ENCODE peak calls at places on chromosomes 4 and X, in nine cellular contexts. M, W, N, X, A, S, D, Z and K are unnamed samples.

GRCh38 chrX:137354851-137355250 is 211.1 kb upstream of the ZIC3 start:
- DNase-seq in N (no peak), D (no peak), W (no peak), Z (no peak), X (no peak), M (no peak), S (no peak), A (no peak), K (no peak)

GRCh38 chr4:41177016-41177415 is 37.3 kb downstream of the APBB2 start:
- DNase-seq in X (no peak), W (peak; percentile 79), Z (peak; percentile 25), S (peak; percentile 89), N (peak; percentile 88), A (peak; percentile 66), M (peak; percentile 79), D (no peak), K (peak; percentile 75)

GRCh38 chr4:71231073-71231752 is 107.6 kb upstream of the SLC4A4 start:
- DNase-seq in S (peak; percentile 66), A (peak; percentile 78), X (peak; percentile 98), M (peak; percentile 51), N (peak; percentile 30), D (peak; percentile 89), Z (no peak), W (peak; percentile 30), K (peak; percentile 28)

GRCh38 chrX:45743081-45743533 is 542.4 kb upstream of the DIPK2B start:
- DNase-seq in A (peak; percentile 74), Z (no peak), D (no peak), W (peak; percentile 22), S (peak; percentile 65), X (no peak), M (peak; percentile 90), N (peak; percentile 78), K (peak; percentile 58)

GRCh38 chr4:139556735-139557505 is 901 bp upstream of the SETD7 start:
- DNase-seq in X (no peak), W (no peak), Z (peak; percentile 55), M (no peak), D (peak; percentile 95), N (peak; percentile 18), S (peak; percentile 45), A (peak; percentile 31), K (no peak)

GRCh38 chr4:94741304-94741703 is 16.5 kb upstream of the BMPR1B start:
- DNase-seq in X (no peak), Z (no peak), N (peak; percentile 34), M (peak; percentile 24), S (peak; percentile 16), W (peak; percentile 14), A (no peak), D (no peak), K (peak; percentile 89)

GRCh38 chr4:183171484-183172267 is 72.6 kb downstream of the WWC2 start:
- DNase-seq in Z (no peak), S (peak; percentile 15), A (peak; percentile 74), D (no peak), X (no peak), W (no peak), N (peak; percentile 35), M (peak; percentile 49), K (no peak)

GRCh38 chrX:50204364-50204899 is at the start of gene CCNB3:
- DNase-seq in S (peak; percentile 68), A (peak; percentile 48), D (peak; percentile 90), N (peak; percentile 79), M (peak; percentile 76), W (peak; percentile 81), X (peak; percentile 45), Z (peak; percentile 33), K (peak; percentile 69)

GRCh38 chrX:79243691-79244090 is 99.2 kb downstream of the GPR174 start:
- DNase-seq in W (no peak), A (no peak), X (no peak), Z (no peak), S (no peak), N (no peak), D (no peak), M (no peak), K (no peak)

GRCh38 chr4:179625391-179625790 is 2183.2 kb upstream of the AGA start:
- DNase-seq in A (peak; percentile 24), S (peak; percentile 95), Z (peak; percentile 2), W (peak; percentile 26), X (peak; percentile 68), D (no peak), M (peak; percentile 40), N (peak; percentile 26), K (no peak)

GRCh38 chrX:112849010-112849409 is 8.4 kb upstream of the AMOT start:
- DNase-seq in D (no peak), M (peak; percentile 36), A (no peak), W (peak; percentile 22), X (no peak), S (no peak), N (peak; percentile 5), Z (no peak), K (no peak)

GRCh38 chrX:586351-586750 is 44.2 kb upstream of the SHOX start:
- DNase-seq in W (no peak), M (no peak), X (no peak), N (no peak), D (no peak), A (no peak), S (no peak), Z (no peak), K (no peak)

GRCh38 chrX:96211953-96212352 is 472.7 kb upstream of the DIAPH2 start:
- DNase-seq in S (no peak), A (no peak), M (no peak), N (no peak), W (no peak), Z (no peak), D (no peak), X (no peak), K (no peak)

GRCh38 chr4:53782468-53782865 is 191.2 kb upstream of the LNX1 start:
- DNase-seq in D (no peak), X (no peak), M (no peak), N (peak; percentile 29), A (no peak), S (no peak), W (peak; percentile 43), Z (no peak), K (peak; percentile 60)

GRCh38 chr4:155799106-155799793 is 40.4 kb downstream of the GUCY1B1 start:
- DNase-seq in Z (no peak), D (no peak), A (no peak), S (peak; percentile 56), N (peak; percentile 12), W (no peak), X (no peak), M (peak; percentile 47), K (no peak)

GRCh38 chr4:155800685-155801343 is 42.0 kb downstream of the GUCY1B1 start:
- DNase-seq in Z (no peak), N (no peak), D (no peak), X (no peak), W (no peak), S (no peak), A (no peak), M (no peak), K (no peak)

GRCh38 chr4:155796031-155796430 is 37.2 kb downstream of the GUCY1B1 start:
- DNase-seq in S (peak; percentile 86), X (no peak), D (no peak), M (peak; percentile 35), A (peak; percentile 18), Z (no peak), N (peak; percentile 28), W (peak; percentile 31), K (no peak)

GRCh38 chr4:155802573-155802972 is 43.8 kb downstream of the GUCY1B1 start:
- DNase-seq in D (no peak), W (no peak), N (no peak), A (no peak), X (no peak), M (no peak), Z (no peak), S (peak; percentile 51), K (peak; percentile 39)

GRCh38 chr4:155799794-155800123 is 40.9 kb downstream of the GUCY1B1 start:
- DNase-seq in W (no peak), N (no peak), S (no peak), M (no peak), A (no peak), D (no peak), Z (no peak), X (no peak), K (no peak)
- H3K4me3 ChIP-seq in W (no peak overlapping the region), N (no peak overlapping the region), S (no peak overlapping the region), M (no peak overlapping the region), A (no peak overlapping the region), D (no peak overlapping the region), Z (no peak overlapping the region), X (no peak overlapping the region), K (no peak overlapping the region)

GRCh38 chr4:75289843-75290616 is 224.2 kb downstream of the RCHY1 start:
- DNase-seq in N (peak; percentile 44), Z (peak; percentile 4), D (no peak), A (peak; percentile 90), S (no peak), W (peak; percentile 12), X (no peak), M (peak; percentile 28), K (peak; percentile 54)
- TF ChIP-seq CTCF in N (peak; percentile 39), Z (peak; percentile 61), D (no peak), A (peak; percentile 52), S (peak; percentile 25), W (peak; percentile 19), X (peak; percentile 69), M (peak; percentile 32), K (peak; percentile 69)

DNA sequence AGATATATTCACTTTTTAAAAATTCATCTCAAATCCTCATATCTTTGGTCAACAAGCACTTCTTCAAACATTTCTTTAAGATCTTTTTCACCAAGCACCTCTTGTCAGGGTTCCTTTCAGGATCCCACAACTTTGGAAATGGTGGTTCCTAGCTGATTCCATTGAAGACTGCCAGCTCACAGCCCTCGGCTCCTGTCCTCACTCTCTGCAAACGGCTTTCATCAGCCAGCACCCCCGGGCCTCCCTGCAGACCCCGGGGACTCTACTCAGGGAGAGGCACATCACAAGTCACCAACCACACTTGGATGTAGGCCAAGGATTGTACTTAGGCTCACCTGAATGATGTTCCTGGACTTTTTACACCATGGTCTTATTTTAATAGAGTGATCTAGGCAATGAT is 20.0 kb downstream of the ZBTB33 start:
- DNase-seq in A (no peak), D (no peak), M (no peak), N (no peak), W (no peak), Z (no peak), S (no peak), X (no peak), K (no peak)
- H3K4me3 ChIP-seq in A (no peak overlapping the region), D (no peak overlapping the region), M (no peak overlapping the region), N (no peak overlapping the region), W (no peak overlapping the region), Z (no peak overlapping the region), S (no peak overlapping the region), X (no peak overlapping the region), K (no peak overlapping the region)

DNA sequence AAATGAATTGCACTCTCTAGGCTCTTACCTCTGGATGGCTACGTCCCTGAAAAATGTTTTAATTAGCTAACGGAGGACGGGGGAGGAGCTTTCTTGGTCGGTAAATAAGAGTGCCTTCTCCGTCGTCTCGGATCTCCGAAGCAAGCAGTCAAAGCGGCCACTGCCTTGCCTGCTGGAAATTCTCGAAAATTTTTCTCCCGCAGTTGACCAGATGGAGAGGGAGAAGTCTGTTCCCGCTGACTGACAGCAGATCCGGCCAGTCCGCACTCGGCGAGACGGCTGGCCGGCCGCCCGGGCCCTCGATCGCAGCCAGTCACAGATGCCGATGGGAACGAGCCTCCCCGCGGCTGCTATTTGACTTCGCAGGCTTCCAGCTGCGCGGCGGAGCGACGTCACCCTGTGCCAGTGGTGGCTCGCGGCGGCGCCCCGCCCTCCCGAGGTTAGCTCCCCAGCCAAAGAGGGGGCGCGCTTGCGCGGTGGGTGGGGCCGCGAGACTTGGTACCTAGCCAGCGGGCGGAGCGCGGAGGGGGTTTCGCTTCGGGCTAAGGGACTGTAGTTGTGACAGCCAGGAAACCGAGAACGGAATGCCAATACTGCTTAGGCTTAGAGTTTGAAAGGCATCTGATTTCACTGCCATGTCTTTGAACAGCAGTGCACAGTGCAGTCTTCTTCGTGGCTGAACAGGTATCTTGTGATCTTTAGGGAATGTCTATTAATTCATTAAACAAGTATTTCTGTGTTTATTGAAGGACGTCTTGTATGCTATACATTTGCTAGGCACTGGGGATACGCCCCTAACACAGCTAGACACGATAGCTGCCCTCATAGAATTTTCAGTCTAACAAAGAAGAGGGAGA is at the start of gene PPM1K:
- DNase-seq in D (peak; percentile 100), A (peak; percentile 92), Z (peak; percentile 97), M (peak; percentile 97), S (peak; percentile 99), X (peak; percentile 96), N (peak; percentile 99), W (peak; percentile 99), K (peak; percentile 99)
- TF ChIP-seq CTCF in D (no peak), A (peak; percentile 9), Z (no peak), M (no peak), S (peak; percentile 11), X (no peak), N (no peak), W (no peak), K (peak; percentile 7)